ENCODE peak calls at places on chromosome 16, in eight cellular contexts. One of them, this sample, is unnamed.
A peak's percentile ranks its signal among the peaks of the same experiment; 100 is the strongest.

GRCh38 chr16:15055141-15056053 is 477 bp downstream of the NTAN1 start:
- DNase-seq in stimulated activated CD4-positive, alpha-beta T cell treated with anti-CD3 and anti-CD28 coated beads, Interleukin-15, amount 100 ng/mL, for 1 hour: no peak
- DNase-seq in T-helper 1 cell: no peak
- DNase-seq in GM04504: no peak
- DNase-seq in fibroblast of the aortic adventitia: peak; percentile 37
- DNase-seq in OCI-M1: peak; percentile 69
- DNase-seq in EL: peak; percentile 29
- DNase-seq in fibroblast of lung: no peak
- DNase-seq in this sample: peak; percentile 72

GRCh38 chr16:83215417-83216001 is 588.7 kb downstream of the CDH13 start:
- DNase-seq in stimulated activated CD4-positive, alpha-beta T cell treated with anti-CD3 and anti-CD28 coated beads, Interleukin-15, amount 100 ng/mL, for 1 hour: peak; percentile 9
- DNase-seq in T-helper 1 cell: peak; percentile 14
- DNase-seq in GM04504: no peak
- DNase-seq in fibroblast of the aortic adventitia: peak; percentile 34
- DNase-seq in OCI-M1: peak; percentile 70
- DNase-seq in EL: peak; percentile 37
- DNase-seq in fibroblast of lung: peak; percentile 17
- DNase-seq in this sample: peak; percentile 56

GRCh38 chr16:51666821-51667220 is 515.8 kb upstream of the SALL1 start:
- DNase-seq in stimulated activated CD4-positive, alpha-beta T cell treated with anti-CD3 and anti-CD28 coated beads, Interleukin-15, amount 100 ng/mL, for 1 hour: no peak
- DNase-seq in T-helper 1 cell: no peak
- DNase-seq in GM04504: peak; percentile 9
- DNase-seq in fibroblast of the aortic adventitia: no peak
- DNase-seq in OCI-M1: no peak
- DNase-seq in EL: no peak
- DNase-seq in fibroblast of lung: peak; percentile 84
- DNase-seq in this sample: no peak

GRCh38 chr16:16133943-16134604 is 89.2 kb downstream of the ABCC6 start:
- DNase-seq in stimulated activated CD4-positive, alpha-beta T cell treated with anti-CD3 and anti-CD28 coated beads, Interleukin-15, amount 100 ng/mL, for 1 hour: no peak
- DNase-seq in T-helper 1 cell: no peak
- DNase-seq in GM04504: no peak
- DNase-seq in fibroblast of the aortic adventitia: no peak
- DNase-seq in OCI-M1: no peak
- DNase-seq in EL: no peak
- DNase-seq in fibroblast of lung: no peak
- DNase-seq in this sample: no peak

GRCh38 chr16:10202650-10203049 is 20.4 kb upstream of the GRIN2A start:
- DNase-seq in stimulated activated CD4-positive, alpha-beta T cell treated with anti-CD3 and anti-CD28 coated beads, Interleukin-15, amount 100 ng/mL, for 1 hour: no peak
- DNase-seq in T-helper 1 cell: no peak
- DNase-seq in GM04504: no peak
- DNase-seq in fibroblast of the aortic adventitia: no peak
- DNase-seq in OCI-M1: peak; percentile 4
- DNase-seq in EL: no peak
- DNase-seq in fibroblast of lung: no peak
- DNase-seq in this sample: no peak

GRCh38 chr16:89892635-89893034 is 19.2 kb downstream of the TCF25 start:
- DNase-seq in stimulated activated CD4-positive, alpha-beta T cell treated with anti-CD3 and anti-CD28 coated beads, Interleukin-15, amount 100 ng/mL, for 1 hour: no peak
- DNase-seq in T-helper 1 cell: no peak
- DNase-seq in GM04504: no peak
- DNase-seq in fibroblast of the aortic adventitia: no peak
- DNase-seq in OCI-M1: no peak
- DNase-seq in EL: no peak
- DNase-seq in fibroblast of lung: no peak
- DNase-seq in this sample: no peak

GRCh38 chr16:17026600-17027242 is 444.0 kb downstream of the XYLT1 start:
- DNase-seq in stimulated activated CD4-positive, alpha-beta T cell treated with anti-CD3 and anti-CD28 coated beads, Interleukin-15, amount 100 ng/mL, for 1 hour: no peak
- DNase-seq in T-helper 1 cell: no peak
- DNase-seq in GM04504: no peak
- DNase-seq in fibroblast of the aortic adventitia: no peak
- DNase-seq in OCI-M1: no peak
- DNase-seq in EL: no peak
- DNase-seq in fibroblast of lung: no peak
- DNase-seq in this sample: peak; percentile 5

GRCh38 chr16:81181013-81181720 is 57.3 kb upstream of the BCO1 start:
- DNase-seq in stimulated activated CD4-positive, alpha-beta T cell treated with anti-CD3 and anti-CD28 coated beads, Interleukin-15, amount 100 ng/mL, for 1 hour: no peak
- DNase-seq in T-helper 1 cell: no peak
- DNase-seq in GM04504: peak; percentile 97
- DNase-seq in fibroblast of the aortic adventitia: peak; percentile 97
- DNase-seq in OCI-M1: peak; percentile 80
- DNase-seq in EL: peak; percentile 99
- DNase-seq in fibroblast of lung: peak; percentile 95
- DNase-seq in this sample: no peak

GRCh38 chr16:22052985-22053384 is 39.4 kb upstream of the VWA3A start:
- DNase-seq in stimulated activated CD4-positive, alpha-beta T cell treated with anti-CD3 and anti-CD28 coated beads, Interleukin-15, amount 100 ng/mL, for 1 hour: no peak
- DNase-seq in T-helper 1 cell: no peak
- DNase-seq in GM04504: no peak
- DNase-seq in fibroblast of the aortic adventitia: no peak
- DNase-seq in OCI-M1: peak; percentile 51
- DNase-seq in EL: no peak
- DNase-seq in fibroblast of lung: no peak
- DNase-seq in this sample: no peak

GRCh38 chr16:74297296-74297665 is 667 bp downstream of the PSMD7 start:
- DNase-seq in stimulated activated CD4-positive, alpha-beta T cell treated with anti-CD3 and anti-CD28 coated beads, Interleukin-15, amount 100 ng/mL, for 1 hour: peak; percentile 12
- DNase-seq in T-helper 1 cell: no peak
- DNase-seq in GM04504: no peak
- DNase-seq in fibroblast of the aortic adventitia: peak; percentile 28
- DNase-seq in OCI-M1: peak; percentile 53
- DNase-seq in EL: peak; percentile 44
- DNase-seq in fibroblast of lung: peak; percentile 16
- DNase-seq in this sample: peak; percentile 2

GRCh38 chr16:53768593-53768992 is 64.6 kb downstream of the FTO start:
- DNase-seq in stimulated activated CD4-positive, alpha-beta T cell treated with anti-CD3 and anti-CD28 coated beads, Interleukin-15, amount 100 ng/mL, for 1 hour: no peak
- DNase-seq in T-helper 1 cell: no peak
- DNase-seq in GM04504: peak; percentile 84
- DNase-seq in fibroblast of the aortic adventitia: peak; percentile 81
- DNase-seq in OCI-M1: peak; percentile 60
- DNase-seq in EL: peak; percentile 92
- DNase-seq in fibroblast of lung: peak; percentile 95
- DNase-seq in this sample: no peak

GRCh38 chr16:69100046-69100765 is 5.2 kb upstream of the HAS3 start:
- DNase-seq in stimulated activated CD4-positive, alpha-beta T cell treated with anti-CD3 and anti-CD28 coated beads, Interleukin-15, amount 100 ng/mL, for 1 hour: no peak
- DNase-seq in T-helper 1 cell: no peak
- DNase-seq in GM04504: no peak
- DNase-seq in fibroblast of the aortic adventitia: no peak
- DNase-seq in OCI-M1: no peak
- DNase-seq in EL: no peak
- DNase-seq in fibroblast of lung: no peak
- DNase-seq in this sample: no peak